ENCODE peak calls at places on chromosomes 5 and 9, in six cellular contexts. One of them, this sample, is unnamed.

GRCh38 chr5:95808013-95808685 is 14.4 kb downstream of the GLRX start:
- DNase-seq in IMR-90: no peak
- DNase-seq in H1: no peak
- DNase-seq in neuronal stem cell: no peak
- DNase-seq in H9: no peak
- DNase-seq in trophoblast cell: no peak
- DNase-seq in this sample: no peak

GRCh38 chr5:57805732-57806131 is 323.1 kb upstream of the ACTBL2 start:
- DNase-seq in IMR-90: peak
- DNase-seq in H1: no peak
- DNase-seq in neuronal stem cell: no peak
- DNase-seq in H9: no peak
- DNase-seq in trophoblast cell: no peak
- DNase-seq in this sample: no peak

GRCh38 chr9:103193992-103194391 is 198.9 kb downstream of the CYLC2 start:
- DNase-seq in IMR-90: no peak
- DNase-seq in H1: no peak
- DNase-seq in neuronal stem cell: no peak
- DNase-seq in H9: no peak
- DNase-seq in trophoblast cell: no peak
- DNase-seq in this sample: no peak

GRCh38 chr5:152084476-152084875 is 159.8 kb upstream of the GLRA1 start:
- DNase-seq in IMR-90: no peak
- DNase-seq in H1: no peak
- DNase-seq in neuronal stem cell: no peak
- DNase-seq in H9: no peak
- DNase-seq in trophoblast cell: no peak
- DNase-seq in this sample: no peak

GRCh38 chr5:172530406-172530805 is 76.1 kb upstream of the SH3PXD2B start:
- DNase-seq in IMR-90: no peak
- DNase-seq in H1: no peak
- DNase-seq in neuronal stem cell: no peak
- DNase-seq in H9: peak
- DNase-seq in trophoblast cell: no peak
- DNase-seq in this sample: no peak

GRCh38 chr9:129042016-129042415 is 5.6 kb downstream of the MIGA2 start:
- DNase-seq in IMR-90: no peak
- DNase-seq in H1: no peak
- DNase-seq in neuronal stem cell: no peak
- DNase-seq in H9: no peak
- DNase-seq in trophoblast cell: no peak
- DNase-seq in this sample: no peak

GRCh38 chr9:72622186-72622585 is 100.8 kb downstream of the TMC1 start:
- DNase-seq in IMR-90: no peak
- DNase-seq in H1: no peak
- DNase-seq in neuronal stem cell: no peak
- DNase-seq in H9: no peak
- DNase-seq in trophoblast cell: no peak
- DNase-seq in this sample: no peak

GRCh38 chr5:25858019-25858418 is 1180.4 kb downstream of the CDH9 start:
- DNase-seq in IMR-90: no peak
- DNase-seq in H1: peak
- DNase-seq in neuronal stem cell: no peak
- DNase-seq in H9: peak
- DNase-seq in trophoblast cell: no peak
- DNase-seq in this sample: no peak

GRCh38 chr9:129326061-129327005 is 148.3 kb upstream of the IER5L start:
- DNase-seq in IMR-90: no peak
- DNase-seq in H1: no peak
- DNase-seq in neuronal stem cell: no peak
- DNase-seq in H9: no peak
- DNase-seq in trophoblast cell: no peak
- DNase-seq in this sample: no peak

GRCh38 chr5:68334550-68334880 is 119.0 kb downstream of the PIK3R1 start:
- DNase-seq in IMR-90: no peak
- DNase-seq in H1: no peak
- DNase-seq in neuronal stem cell: no peak
- DNase-seq in H9: no peak
- DNase-seq in trophoblast cell: no peak
- DNase-seq in this sample: no peak

GRCh38 chr5:116658141-116658540 is 83.5 kb upstream of the SEMA6A start:
- DNase-seq in IMR-90: no peak
- DNase-seq in H1: no peak
- DNase-seq in neuronal stem cell: no peak
- DNase-seq in H9: no peak
- DNase-seq in trophoblast cell: no peak
- DNase-seq in this sample: no peak

GRCh38 chr9:31153250-31153840 is 1231.1 kb upstream of the ACO1 start:
- DNase-seq in IMR-90: no peak
- DNase-seq in H1: no peak
- DNase-seq in neuronal stem cell: no peak
- DNase-seq in H9: no peak
- DNase-seq in trophoblast cell: no peak
- DNase-seq in this sample: peak

GRCh38 chr9:126151671-126152050 is 175.0 kb upstream of the MVB12B start:
- DNase-seq in IMR-90: no peak
- DNase-seq in H1: no peak
- DNase-seq in neuronal stem cell: no peak
- DNase-seq in H9: peak
- DNase-seq in trophoblast cell: no peak
- DNase-seq in this sample: peak

GRCh38 chr5:168400429-168401220 is 85.6 kb upstream of the RARS1 start:
- DNase-seq in IMR-90: no peak
- DNase-seq in H1: no peak
- DNase-seq in neuronal stem cell: no peak
- DNase-seq in H9: no peak
- DNase-seq in trophoblast cell: no peak
- DNase-seq in this sample: no peak

GRCh38 chr5:146073239-146073900 is 32.0 kb downstream of the PLAC8L1 start:
- DNase-seq in IMR-90: no peak
- DNase-seq in H1: peak
- DNase-seq in neuronal stem cell: no peak
- DNase-seq in H9: peak
- DNase-seq in trophoblast cell: peak
- DNase-seq in this sample: no peak

GRCh38 chr5:36686881-36687280 is 80.5 kb downstream of the SLC1A3 start:
- DNase-seq in IMR-90: no peak
- DNase-seq in H1: no peak
- DNase-seq in neuronal stem cell: no peak
- DNase-seq in H9: no peak
- DNase-seq in trophoblast cell: no peak
- DNase-seq in this sample: no peak

GRCh38 chr9:129414377-129415021 is 206.4 kb downstream of the C9orf50 start:
- DNase-seq in IMR-90: peak
- DNase-seq in H1: no peak
- DNase-seq in neuronal stem cell: peak
- DNase-seq in H9: no peak
- DNase-seq in trophoblast cell: peak
- DNase-seq in this sample: peak

GRCh38 chr5:80083115-80083890 is 48.2 kb downstream of the THBS4 start:
- DNase-seq in IMR-90: peak
- DNase-seq in H1: peak
- DNase-seq in neuronal stem cell: peak
- DNase-seq in H9: peak
- DNase-seq in trophoblast cell: peak
- DNase-seq in this sample: peak

GRCh38 chr9:110104201-110104845 is 103.6 kb downstream of the C9orf152 start:
- DNase-seq in IMR-90: peak
- DNase-seq in H1: no peak
- DNase-seq in neuronal stem cell: no peak
- DNase-seq in H9: no peak
- DNase-seq in trophoblast cell: peak
- DNase-seq in this sample: peak

GRCh38 chr9:122119166-122119521 is 26.0 kb upstream of the TTLL11 start:
- DNase-seq in IMR-90: no peak
- DNase-seq in H1: no peak
- DNase-seq in neuronal stem cell: no peak
- DNase-seq in H9: no peak
- DNase-seq in trophoblast cell: no peak
- DNase-seq in this sample: no peak

GRCh38 chr9:101495810-101496209 is 37.8 kb upstream of the RNF20 start:
- DNase-seq in IMR-90: peak
- DNase-seq in H1: no peak
- DNase-seq in neuronal stem cell: no peak
- DNase-seq in H9: no peak
- DNase-seq in trophoblast cell: no peak
- DNase-seq in this sample: peak

GRCh38 chr5:93591323-93591945 is 8.4 kb downstream of the NR2F1 start:
- DNase-seq in IMR-90: no peak
- DNase-seq in H1: no peak
- DNase-seq in neuronal stem cell: no peak
- DNase-seq in H9: no peak
- DNase-seq in trophoblast cell: no peak
- DNase-seq in this sample: no peak

GRCh38 chr5:93588586-93589347 is 5.7 kb downstream of the NR2F1 start:
- DNase-seq in IMR-90: peak
- DNase-seq in H1: no peak
- DNase-seq in neuronal stem cell: no peak
- DNase-seq in H9: peak
- DNase-seq in trophoblast cell: no peak
- DNase-seq in this sample: peak

GRCh38 chr5:93589348-93589662 is 6.3 kb downstream of the NR2F1 start:
- DNase-seq in IMR-90: no peak
- DNase-seq in H1: no peak
- DNase-seq in neuronal stem cell: no peak
- DNase-seq in H9: no peak
- DNase-seq in trophoblast cell: no peak
- DNase-seq in this sample: peak

GRCh38 chr5:93589812-93590215 is 6.8 kb downstream of the NR2F1 start:
- DNase-seq in IMR-90: no peak
- DNase-seq in H1: no peak
- DNase-seq in neuronal stem cell: no peak
- DNase-seq in H9: no peak
- DNase-seq in trophoblast cell: no peak
- DNase-seq in this sample: peak

GRCh38 chr5:93590511-93590910 is 7.5 kb downstream of the NR2F1 start:
- DNase-seq in IMR-90: no peak
- DNase-seq in H1: no peak
- DNase-seq in neuronal stem cell: no peak
- DNase-seq in H9: no peak
- DNase-seq in trophoblast cell: no peak
- DNase-seq in this sample: peak
- H4K91ac ChIP-seq in IMR-90: no peak
- H4K91ac ChIP-seq in H1: no peak
- H4K91ac ChIP-seq in neuronal stem cell: no peak
- H4K91ac ChIP-seq in H9: no peak
- H4K91ac ChIP-seq in trophoblast cell: no peak
- H4K91ac ChIP-seq in this sample: no peak

GRCh38 chr9:22044583-22044982 is 35.5 kb upstream of the CDKN2B start:
- DNase-seq in IMR-90: peak
- DNase-seq in H1: no peak
- DNase-seq in neuronal stem cell: no peak
- DNase-seq in H9: no peak
- DNase-seq in trophoblast cell: no peak
- DNase-seq in this sample: peak

GRCh38 chr9:22041792-22042191 is 32.7 kb upstream of the CDKN2B start:
- DNase-seq in IMR-90: no peak
- DNase-seq in H1: no peak
- DNase-seq in neuronal stem cell: no peak
- DNase-seq in H9: no peak
- DNase-seq in trophoblast cell: peak
- DNase-seq in this sample: no peak

GRCh38 chr9:22046243-22046642 is 37.1 kb upstream of the CDKN2B start:
- DNase-seq in IMR-90: no peak
- DNase-seq in H1: no peak
- DNase-seq in neuronal stem cell: no peak
- DNase-seq in H9: no peak
- DNase-seq in trophoblast cell: no peak
- DNase-seq in this sample: no peak

GRCh38 chr9:22045423-22045822 is 36.3 kb upstream of the CDKN2B start:
- DNase-seq in IMR-90: no peak
- DNase-seq in H1: no peak
- DNase-seq in neuronal stem cell: no peak
- DNase-seq in H9: no peak
- DNase-seq in trophoblast cell: no peak
- DNase-seq in this sample: no peak

DNA sequence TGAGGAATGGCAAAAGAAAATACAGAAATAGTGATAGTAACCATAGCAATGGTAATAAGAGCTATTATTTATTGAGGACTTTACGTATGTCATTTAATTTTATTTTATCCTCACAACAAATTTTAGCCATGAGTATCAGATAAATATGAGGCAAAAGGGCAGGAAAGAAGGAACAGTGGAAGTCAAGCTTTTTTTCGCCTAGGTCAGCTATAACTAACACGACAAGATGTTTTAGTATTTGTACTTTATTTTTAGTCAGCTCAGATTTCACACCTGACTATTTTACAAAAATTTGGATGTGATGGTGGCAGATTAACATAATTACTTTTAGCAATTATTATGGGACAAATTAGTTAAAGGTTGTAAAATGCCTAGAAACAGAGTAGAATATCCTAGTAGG is 34.8 kb upstream of the CDKN2B start:
- DNase-seq in IMR-90: no peak
- DNase-seq in H1: no peak
- DNase-seq in neuronal stem cell: no peak
- DNase-seq in H9: no peak
- DNase-seq in trophoblast cell: no peak
- DNase-seq in this sample: no peak
- H3K27ac ChIP-seq in IMR-90: no peak
- H3K27ac ChIP-seq in H1: no peak
- H3K27ac ChIP-seq in neuronal stem cell: no peak
- H3K27ac ChIP-seq in H9: no peak
- H3K27ac ChIP-seq in trophoblast cell: no peak
- H3K27ac ChIP-seq in this sample: no peak

GRCh38 chr5:154164182-154164581 is 26.4 kb upstream of the GALNT10 start:
- DNase-seq in IMR-90: no peak
- DNase-seq in H1: no peak
- DNase-seq in neuronal stem cell: no peak
- DNase-seq in H9: no peak
- DNase-seq in trophoblast cell: no peak
- DNase-seq in this sample: no peak
- H4K91ac ChIP-seq in IMR-90: no peak
- H4K91ac ChIP-seq in H1: no peak
- H4K91ac ChIP-seq in neuronal stem cell: no peak
- H4K91ac ChIP-seq in H9: no peak
- H4K91ac ChIP-seq in trophoblast cell: no peak
- H4K91ac ChIP-seq in this sample: no peak

DNA sequence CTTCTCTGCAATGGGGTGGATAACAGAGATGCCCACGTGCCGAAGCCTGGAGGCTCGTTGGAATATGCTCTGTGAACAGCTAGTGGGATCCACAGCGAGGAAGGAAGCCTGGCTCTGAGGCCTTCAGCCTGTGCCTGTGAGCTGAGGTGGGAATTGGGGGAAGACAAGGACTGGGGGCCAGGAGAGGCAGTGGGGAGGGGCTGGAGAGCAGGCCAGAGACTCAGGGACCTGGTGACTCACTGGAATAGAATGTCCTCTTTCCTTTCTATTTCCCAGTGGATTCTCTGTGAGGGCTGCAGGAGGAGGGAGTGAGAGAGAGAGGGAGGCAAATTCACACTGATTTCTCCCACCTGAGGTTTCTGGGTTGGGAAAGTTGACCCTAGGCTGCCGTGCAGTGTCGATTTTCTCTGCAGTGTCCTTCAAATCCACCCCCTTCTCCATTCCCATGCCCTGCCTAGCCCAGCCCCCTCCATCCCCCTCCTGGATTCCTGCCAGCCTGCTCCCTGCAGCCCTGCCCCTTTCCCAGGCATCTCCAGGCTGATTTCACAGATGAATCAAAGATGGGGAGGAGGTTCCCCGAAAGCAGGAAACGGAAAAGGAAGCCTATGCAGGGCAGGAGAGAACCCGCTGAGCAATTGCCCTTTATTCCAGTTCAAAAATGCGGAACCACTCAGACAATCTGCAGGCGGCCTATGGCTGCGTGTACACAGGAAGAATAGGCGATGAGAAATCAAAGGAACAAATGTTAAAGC is 1.4 kb upstream of the SPAAR start:
- DNase-seq in IMR-90: peak
- DNase-seq in H1: peak
- DNase-seq in neuronal stem cell: peak
- DNase-seq in H9: peak
- DNase-seq in trophoblast cell: peak
- DNase-seq in this sample: peak
- H3K27ac ChIP-seq in IMR-90: peak
- H3K27ac ChIP-seq in H1: peak
- H3K27ac ChIP-seq in neuronal stem cell: peak
- H3K27ac ChIP-seq in H9: peak
- H3K27ac ChIP-seq in trophoblast cell: peak
- H3K27ac ChIP-seq in this sample: peak

This sample was measured in mesenchymal stem cell.